ENCODE peak calls at places on chromosomes 2 and 18, in five cellular contexts. A is ureter; G is COR-L47; T is T-helper 2 cell treated with Interferon-gamma antibody and Interleukin-4, amounts not matched to agents 5 μg/mL and 100 μg/mL, for 36 hours; K is activated CD4-positive, alpha-beta T cell treated with anti-CD3 and anti-CD28 coated beads, Interleukin-2, amount 50 U/mL, for 24 hours. V is an unnamed sample.
A peak's percentile ranks its signal among the peaks of the same experiment; 100 is the strongest.

GRCh38 chr2:54275541-54275940 is 19.5 kb upstream of the TSPYL6 start:
- DNase-seq in A (no peak), G (no peak), T (no peak), K (no peak), V (no peak)

GRCh38 chr2:173962036-173962435 is 3.1 kb downstream of the SP3 start:
- DNase-seq in A (no peak), G (no peak), T (no peak), K (no peak), V (no peak)

GRCh38 chr2:43158259-43158880 is 68.0 kb downstream of the ZFP36L2 start:
- DNase-seq in A (peak; percentile 87), G (no peak), T (peak; percentile 83), K (no peak), V (peak; percentile 39)

GRCh38 chr2:120715356-120715755 is 20.3 kb upstream of the GLI2 start:
- DNase-seq in A (no peak), G (no peak), T (no peak), K (no peak), V (no peak)

GRCh38 chr2:160984426-160985077 is 175.7 kb upstream of the TANK start:
- DNase-seq in A (no peak), G (no peak), T (no peak), K (no peak), V (no peak)

GRCh38 chr18:48938827-48939367 is 11.9 kb downstream of the SMAD7 start:
- DNase-seq in A (no peak), G (no peak), T (no peak), K (no peak), V (no peak)

GRCh38 chr2:216341151-216341550 is 31.1 kb downstream of the MARCHF4 start:
- DNase-seq in A (peak; percentile 33), G (peak; percentile 70), T (peak; percentile 20), K (no peak), V (no peak)

GRCh38 chr2:26864226-26864625 is 16.3 kb downstream of the DPYSL5 start:
- DNase-seq in A (no peak), G (no peak), T (no peak), K (no peak), V (no peak)

GRCh38 chr2:216339456-216340279 is 32.6 kb downstream of the MARCHF4 start:
- DNase-seq in A (no peak), G (peak; percentile 97), T (no peak), K (no peak), V (no peak)

GRCh38 chr2:96201338-96201737 is 7.3 kb downstream of the STARD7 start:
- DNase-seq in A (no peak), G (no peak), T (no peak), K (no peak), V (no peak)

GRCh38 chr2:236632295-236633218 is 62.9 kb downstream of the ACKR3 start:
- DNase-seq in A (peak; percentile 28), G (no peak), T (no peak), K (no peak), V (no peak)

V was measured in esophagus squamous epithelium.